ENCODE peak calls at places on chromosomes 3 and 15, in nine cellular contexts. Y is CD8-positive, alpha-beta memory T cell; K is activated CD4-positive, alpha-beta T cell treated with anti-CD3 and anti-CD28 coated beads, Interleukin-2, amount 10 ng/mL, durations not matched to agents 7 days and 5 days; D is RCC 7860; Z is vagina; I is NCI-H1105; F is stimulated activated CD4-positive, alpha-beta T cell treated with anti-CD3 and anti-CD28 coated beads, Interleukin-2, amount 100 ng/mL, for 48 hours; A is adrenal gland; T is activated T-cell treated with anti-CD3 and anti-CD28 coated beads, Interleukin-2, amount 50 U/mL, for 48 hours. B is an unnamed sample.

GRCh38 chr3:44454258-44454657 is 23.2 kb downstream of the ZNF445 start:
- DNase-seq in Y (no peak), K (no peak), D (no peak), Z (no peak), I (no peak), F (no peak), A (no peak), T (no peak), B (no peak)

GRCh38 chr3:69646287-69647067 is 92.8 kb upstream of the MITF start:
- DNase-seq in Y (no peak), K (no peak), D (no peak), Z (no peak), I (no peak), F (no peak), A (no peak), T (no peak), B (no peak)

GRCh38 chr3:37096292-37096691 is 78.1 kb downstream of the LRRFIP2 start:
- DNase-seq in Y (no peak), K (no peak), D (peak; percentile 38), Z (no peak), I (no peak), F (no peak), A (no peak), T (no peak), B (peak; percentile 22)

GRCh38 chr15:40343512-40343911 is 2.8 kb upstream of the CCDC9B start:
- DNase-seq in Y (no peak), K (no peak), D (peak; percentile 76), Z (no peak), I (no peak), F (no peak), A (no peak), T (no peak), B (peak; percentile 78)

GRCh38 chr3:10542518-10542917 is 37.1 kb upstream of the ATP2B2 start:
- DNase-seq in Y (no peak), K (no peak), D (no peak), Z (no peak), I (no peak), F (no peak), A (no peak), T (no peak), B (no peak)

GRCh38 chr3:13021141-13021933 is 51.9 kb downstream of the IQSEC1 start:
- DNase-seq in Y (no peak), K (no peak), D (no peak), Z (no peak), I (peak; percentile 3), F (no peak), A (peak; percentile 64), T (no peak), B (no peak)

GRCh38 chr15:99239545-99240198 is 9.7 kb downstream of the TTC23 start:
- DNase-seq in Y (no peak), K (no peak), D (no peak), Z (no peak), I (no peak), F (no peak), A (no peak), T (no peak), B (no peak)

GRCh38 chr3:31247850-31248618 is 284.7 kb upstream of the STT3B start:
- DNase-seq in Y (no peak), K (no peak), D (no peak), Z (no peak), I (no peak), F (no peak), A (no peak), T (peak; percentile 31), B (no peak)

GRCh38 chr15:42919794-42920280 is 741 bp downstream of the TTBK2 start:
- DNase-seq in Y (peak; percentile 25), K (peak; percentile 46), D (peak; percentile 15), Z (no peak), I (no peak), F (peak; percentile 13), A (peak; percentile 56), T (peak; percentile 55), B (no peak)

GRCh38 chr15:81038975-81039607 is 38.4 kb downstream of the TLNRD1 start:
- DNase-seq in Y (no peak), K (no peak), D (no peak), Z (peak; percentile 43), I (no peak), F (no peak), A (no peak), T (peak; percentile 17), B (no peak)

GRCh38 chr3:65521032-65521431 is 517.7 kb downstream of the MAGI1 start:
- DNase-seq in Y (no peak), K (no peak), D (no peak), Z (no peak), I (no peak), F (no peak), A (no peak), T (no peak), B (no peak)

GRCh38 chr3:15113884-15114283 is 14.9 kb upstream of the RBSN start:
- DNase-seq in Y (no peak), K (no peak), D (no peak), Z (no peak), I (no peak), F (no peak), A (no peak), T (no peak), B (no peak)

GRCh38 chr15:98296653-98297052 is 336.1 kb downstream of the ARRDC4 start:
- DNase-seq in Y (no peak), K (no peak), D (no peak), Z (peak; percentile 37), I (no peak), F (no peak), A (no peak), T (no peak), B (no peak)